ENCODE peak calls at places on chromosomes 1 and 21, in eight cellular contexts. G is ovary, P is fibroblast of the aortic adventitia, T is vagina, X is pancreas, D is AG04450, O is A549, A is left lung. Y is an unnamed sample.

GRCh38 chr1:154474802-154475201 is 27.2 kb upstream of the TDRD10 start:
- DNase-seq in G (no peak), P (peak), T (no peak), X (no peak), D (no peak), O (peak), A (no peak), Y (no peak)

GRCh38 chr1:113266788-113267187 is 123.5 kb upstream of the MAGI3 start:
- DNase-seq in G (no peak), P (no peak), T (no peak), X (no peak), D (no peak), O (no peak), A (no peak), Y (no peak)

GRCh38 chr21:17736072-17736471 is 83.1 kb downstream of the C21orf91 start:
- DNase-seq in G (no peak), P (no peak), T (no peak), X (no peak), D (no peak), O (no peak), A (no peak), Y (no peak)

GRCh38 chr1:152461544-152461943 is 47.5 kb upstream of the CRNN start:
- DNase-seq in G (no peak), P (peak), T (no peak), X (peak), D (no peak), O (peak), A (no peak), Y (peak)

GRCh38 chr1:204171751-204172178 is 5.6 kb upstream of the REN start:
- DNase-seq in G (no peak), P (peak), T (no peak), X (no peak), D (no peak), O (peak), A (no peak), Y (no peak)

GRCh38 chr1:67580671-67581403 is 104.2 kb upstream of the GADD45A start:
- DNase-seq in G (no peak), P (no peak), T (no peak), X (no peak), D (no peak), O (no peak), A (no peak), Y (no peak)

GRCh38 chr21:45882641-45883040 is 98.9 kb upstream of the COL6A1 start:
- DNase-seq in G (no peak), P (no peak), T (no peak), X (peak), D (no peak), O (no peak), A (peak), Y (no peak)

GRCh38 chr1:41800237-41800902 is 118.4 kb downstream of the HIVEP3 start:
- DNase-seq in G (no peak), P (peak), T (no peak), X (no peak), D (no peak), O (no peak), A (no peak), Y (peak)

GRCh38 chr1:45037456-45037855 is 25.4 kb downstream of the UROD start:
- DNase-seq in G (no peak), P (peak), T (no peak), X (no peak), D (no peak), O (peak), A (no peak), Y (no peak)

GRCh38 chr1:40039757-40040510 is 595 bp upstream of the CAP1 start:
- DNase-seq in G (peak), P (peak), T (no peak), X (peak), D (peak), O (peak), A (peak), Y (peak)

GRCh38 chr1:28416509-28417194 is 47.1 kb downstream of the PHACTR4 start:
- DNase-seq in G (no peak), P (peak), T (no peak), X (no peak), D (no peak), O (no peak), A (no peak), Y (no peak)

GRCh38 chr1:225470691-225471452 is 43.0 kb upstream of the LBR start:
- DNase-seq in G (no peak), P (no peak), T (peak), X (peak), D (no peak), O (no peak), A (no peak), Y (no peak)

GRCh38 chr1:165355977-165356811 is at the start of gene LMX1A:
- DNase-seq in G (no peak), P (peak), T (no peak), X (peak), D (no peak), O (peak), A (peak), Y (no peak)

GRCh38 chr1:217526636-217527035 is 104.3 kb downstream of the GPATCH2 start:
- DNase-seq in G (no peak), P (no peak), T (no peak), X (no peak), D (no peak), O (no peak), A (no peak), Y (no peak)

GRCh38 chr1:176567190-176567794 is 104.3 kb downstream of the PAPPA2 start:
- DNase-seq in G (no peak), P (peak), T (no peak), X (no peak), D (no peak), O (peak), A (no peak), Y (no peak)

GRCh38 chr1:14724234-14724633 is 125.7 kb downstream of the KAZN start:
- DNase-seq in G (no peak), P (no peak), T (no peak), X (no peak), D (no peak), O (no peak), A (no peak), Y (no peak)

GRCh38 chr1:30706528-30706927 is 16.9 kb downstream of the MATN1 start:
- DNase-seq in G (no peak), P (peak), T (no peak), X (peak), D (no peak), O (no peak), A (peak), Y (no peak)

GRCh38 chr21:44399151-44399954 is 45.9 kb downstream of the TRPM2 start:
- DNase-seq in G (peak), P (no peak), T (no peak), X (peak), D (no peak), O (no peak), A (peak), Y (no peak)

GRCh38 chr21:38525454-38525853 is 27.2 kb upstream of the ERG start:
- DNase-seq in G (no peak), P (no peak), T (no peak), X (no peak), D (no peak), O (no peak), A (no peak), Y (no peak)

GRCh38 chr1:89820423-89821321 is at the start of gene LRRC8D:
- DNase-seq in G (peak), P (peak), T (no peak), X (peak), D (no peak), O (peak), A (peak), Y (peak)

GRCh38 chr1:84374991-84375838 is 23.1 kb upstream of the DNASE2B start:
- DNase-seq in G (no peak), P (peak), T (no peak), X (no peak), D (no peak), O (no peak), A (no peak), Y (no peak)

GRCh38 chr1:111234866-111235265 is 7.4 kb downstream of the CHI3L2 start:
- DNase-seq in G (no peak), P (peak), T (no peak), X (no peak), D (no peak), O (peak), A (no peak), Y (no peak)

GRCh38 chr1:241311056-241311746 is 45.8 kb downstream of the RGS7 start:
- DNase-seq in G (no peak), P (no peak), T (no peak), X (no peak), D (no peak), O (no peak), A (no peak), Y (no peak)

GRCh38 chr1:214004014-214004413 is 16.2 kb downstream of the PROX1 start:
- DNase-seq in G (no peak), P (no peak), T (no peak), X (no peak), D (no peak), O (no peak), A (no peak), Y (no peak)

GRCh38 chr1:224448428-224449017 is 13.9 kb upstream of the WDR26 start:
- DNase-seq in G (no peak), P (peak), T (no peak), X (no peak), D (no peak), O (no peak), A (no peak), Y (no peak)

GRCh38 chr1:47679301-47679751 is 241.5 kb downstream of the FOXD2 start:
- DNase-seq in G (no peak), P (no peak), T (no peak), X (peak), D (no peak), O (no peak), A (no peak), Y (no peak)

GRCh38 chr1:19332832-19333231 is 20.7 kb downstream of the SLC66A1 start:
- DNase-seq in G (no peak), P (no peak), T (no peak), X (no peak), D (no peak), O (no peak), A (no peak), Y (no peak)

GRCh38 chr1:161962094-161962887 is 61.4 kb downstream of the OLFML2B start:
- DNase-seq in G (no peak), P (peak), T (no peak), X (no peak), D (peak), O (no peak), A (no peak), Y (peak)

GRCh38 chr1:175804556-175804955 is 61.2 kb upstream of the TNR start:
- DNase-seq in G (no peak), P (peak), T (no peak), X (no peak), D (no peak), O (no peak), A (no peak), Y (no peak)

GRCh38 chr1:4638347-4638734 is 16.1 kb upstream of the AJAP1 start:
- DNase-seq in G (no peak), P (no peak), T (no peak), X (no peak), D (no peak), O (no peak), A (no peak), Y (no peak)

GRCh38 chr1:59006309-59006698 is 222.5 kb upstream of the JUN start:
- DNase-seq in G (no peak), P (no peak), T (no peak), X (no peak), D (no peak), O (no peak), A (no peak), Y (no peak)

GRCh38 chr1:185434721-185435120 is 117.7 kb upstream of the IVNS1ABP start:
- DNase-seq in G (no peak), P (no peak), T (no peak), X (no peak), D (no peak), O (no peak), A (no peak), Y (no peak)
- H3K4me3 ChIP-seq in G (no peak), P (no peak), T (no peak), X (no peak), D (no peak), O (no peak), A (no peak), Y (no peak)

GRCh38 chr1:2489615-2490014 is 13.5 kb downstream of the PLCH2 start:
- DNase-seq in G (no peak), P (no peak), T (no peak), X (no peak), D (no peak), O (no peak), A (no peak), Y (no peak)
- TF ChIP-seq CTCF in G (no peak), P (no peak), T (no peak), X (no peak), D (no peak), O (no peak), A (no peak), Y (no peak)

GRCh38 chr21:36695283-36695634 is 3.7 kb upstream of the SIM2 start:
- DNase-seq in G (no peak), P (no peak), T (no peak), X (no peak), D (no peak), O (no peak), A (no peak), Y (no peak)

GRCh38 chr21:36696640-36697472 is 2.1 kb upstream of the SIM2 start:
- DNase-seq in G (no peak), P (no peak), T (no peak), X (peak), D (no peak), O (no peak), A (peak), Y (no peak)

GRCh38 chr21:36696390-36696639 is 2.6 kb upstream of the SIM2 start:
- DNase-seq in G (no peak), P (no peak), T (no peak), X (no peak), D (no peak), O (no peak), A (no peak), Y (no peak)

GRCh38 chr21:36694593-36695282 is 4.2 kb upstream of the SIM2 start:
- DNase-seq in G (no peak), P (no peak), T (no peak), X (no peak), D (no peak), O (no peak), A (no peak), Y (no peak)

DNA sequence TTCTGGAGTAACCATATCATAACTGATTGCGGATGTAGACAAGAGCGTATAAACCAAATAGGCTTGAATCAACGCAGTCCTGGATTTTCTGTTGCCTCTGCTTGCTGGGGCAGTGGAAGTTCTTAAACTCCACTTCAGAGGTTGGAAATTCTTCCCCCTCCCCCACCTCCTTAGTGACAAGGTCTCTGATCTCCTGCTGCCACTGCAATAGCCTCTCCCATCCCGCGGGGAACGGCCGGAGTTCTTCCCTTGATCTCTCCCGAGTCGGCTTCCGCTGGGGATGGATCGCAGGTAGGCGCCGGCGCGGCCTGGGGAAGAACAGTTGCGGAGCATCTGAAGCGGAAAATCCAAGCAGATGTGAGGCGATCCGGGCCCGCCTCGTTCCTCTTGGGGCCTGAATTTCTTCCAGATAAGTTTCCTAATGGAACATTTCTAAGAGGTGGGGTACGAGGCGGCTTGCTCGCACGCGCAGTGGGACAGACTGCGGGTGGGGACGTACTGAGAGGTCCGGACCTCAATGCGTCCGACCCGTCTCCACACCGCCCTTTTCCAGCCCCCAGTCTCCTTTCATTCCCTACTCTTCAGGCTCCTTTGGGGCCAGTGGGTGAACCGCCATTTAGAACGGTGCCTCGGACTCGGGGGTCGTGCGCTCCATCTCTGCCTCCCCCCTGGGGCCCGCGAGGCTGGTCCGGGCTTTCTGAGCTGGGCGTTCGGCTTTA is 3.1 kb upstream of the SIM2 start:
- DNase-seq in G (no peak), P (no peak), T (no peak), X (peak), D (no peak), O (no peak), A (no peak), Y (no peak)
- H3K4me3 ChIP-seq in G (no peak), P (no peak), T (no peak), X (no peak), D (no peak), O (no peak), A (no peak), Y (no peak)

DNA sequence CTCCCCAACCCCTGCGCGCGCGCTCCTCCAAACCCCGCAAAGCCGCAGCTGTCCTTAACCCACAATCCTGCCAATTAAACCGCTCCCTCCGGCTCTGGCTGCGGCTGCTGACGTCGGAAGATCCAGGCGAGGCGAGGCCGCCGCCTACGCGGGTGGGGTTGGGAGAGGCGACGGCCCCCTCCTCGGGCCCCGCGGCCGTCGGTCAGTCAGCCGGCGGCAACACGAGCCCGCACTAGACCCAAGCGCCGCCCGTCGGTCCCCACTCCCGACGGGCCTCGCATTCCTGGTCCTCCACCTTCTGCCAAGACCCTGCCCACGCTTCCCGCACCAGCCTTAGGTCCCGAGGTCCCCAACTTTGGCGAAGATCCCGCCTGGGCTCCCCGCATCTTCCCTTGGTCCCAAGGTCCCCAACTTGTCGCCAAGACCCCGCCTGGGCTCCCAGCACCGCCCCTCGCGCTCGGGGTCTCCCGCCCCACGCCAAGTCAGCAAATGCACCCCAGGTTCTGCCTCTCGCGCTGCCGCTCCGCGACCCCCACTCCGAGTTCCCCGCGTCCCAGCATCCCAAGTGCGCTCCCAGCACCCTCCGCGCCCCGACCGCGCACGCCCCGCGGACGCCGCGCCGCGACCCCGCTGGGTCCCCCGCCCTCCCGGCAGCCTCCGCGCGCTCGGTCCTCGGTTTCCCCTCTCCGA is 75.5 kb downstream of the VWA5B1 start:
- DNase-seq in G (no peak), P (no peak), T (no peak), X (no peak), D (no peak), O (no peak), A (no peak), Y (no peak)
- TF ChIP-seq CTCF in G (no peak), P (no peak), T (no peak), X (no peak), D (no peak), O (no peak), A (no peak), Y (no peak)